ENCODE peak calls at places on chromosome 21, in ten cellular contexts. H is Peyer's patch, Z is HCT116, I is heart left ventricle, G is H54, X is transverse colon, D is NB4, O is lower leg skin, N is stomach, C is adrenal gland. T is an unnamed sample.

GRCh38 chr21:16891821-16892220 is 621.0 kb upstream of the CXADR start:
- DNase-seq in H (no peak), Z (no peak), I (no peak), G (no peak), X (no peak), D (no peak), O (no peak), N (no peak), C (no peak), T (no peak)

GRCh38 chr21:38875694-38876492 is 70.2 kb downstream of the ETS2 start:
- DNase-seq in H (no peak), Z (no peak), I (no peak), G (no peak), X (no peak), D (peak; percentile 47), O (no peak), N (no peak), C (no peak), T (no peak)

GRCh38 chr21:43890042-43890441 is 25.0 kb downstream of the AGPAT3 start:
- DNase-seq in H (no peak), Z (no peak), I (peak; percentile 30), G (no peak), X (no peak), D (no peak), O (no peak), N (no peak), C (peak; percentile 49), T (no peak)

GRCh38 chr21:33443174-33443573 is 36.6 kb downstream of the TMEM50B start:
- DNase-seq in H (no peak), Z (no peak), I (no peak), G (no peak), X (no peak), D (no peak), O (peak; percentile 71), N (no peak), C (no peak), T (no peak)

GRCh38 chr21:32316363-32317215 is 17.9 kb downstream of the MRAP start:
- DNase-seq in H (no peak), Z (no peak), I (no peak), G (no peak), X (no peak), D (no peak), O (peak; percentile 75), N (no peak), C (peak; percentile 46), T (no peak)

GRCh38 chr21:26881504-26882228 is 36.5 kb upstream of the ADAMTS1 start:
- DNase-seq in H (no peak), Z (no peak), I (no peak), G (no peak), X (no peak), D (peak; percentile 26), O (no peak), N (no peak), C (no peak), T (no peak)

GRCh38 chr21:25283720-25284119 is 323.6 kb downstream of the MRPL39 start:
- DNase-seq in H (no peak), Z (no peak), I (no peak), G (peak; percentile 8), X (no peak), D (peak; percentile 30), O (no peak), N (no peak), C (no peak), T (no peak)

GRCh38 chr21:22900511-22900910 is 1902.3 kb downstream of the NCAM2 start:
- DNase-seq in H (no peak), Z (no peak), I (no peak), G (no peak), X (no peak), D (no peak), O (no peak), N (no peak), C (no peak), T (no peak)

GRCh38 chr21:33025106-33025470 is 647 bp upstream of the OLIG2 start:
- DNase-seq in H (no peak), Z (no peak), I (no peak), G (no peak), X (no peak), D (peak; percentile 86), O (peak; percentile 49), N (no peak), C (no peak), T (peak; percentile 52)

GRCh38 chr21:17492415-17493168 is 20.3 kb upstream of the CXADR start:
- DNase-seq in H (no peak), Z (no peak), I (no peak), G (no peak), X (no peak), D (no peak), O (no peak), N (no peak), C (no peak), T (no peak)

GRCh38 chr21:33019516-33019884 is 6.2 kb upstream of the OLIG2 start:
- DNase-seq in H (no peak), Z (no peak), I (no peak), G (no peak), X (no peak), D (no peak), O (peak; percentile 61), N (no peak), C (peak; percentile 15), T (no peak)

GRCh38 chr21:44298301-44298700 is 1.6 kb upstream of the PFKL start:
- DNase-seq in H (no peak), Z (no peak), I (no peak), G (no peak), X (no peak), D (no peak), O (no peak), N (no peak), C (no peak), T (no peak)

GRCh38 chr21:35838350-35838749 is 222.0 kb downstream of the SETD4 start:
- DNase-seq in H (no peak), Z (no peak), I (no peak), G (no peak), X (no peak), D (no peak), O (no peak), N (no peak), C (no peak), T (no peak)

GRCh38 chr21:35838987-35839763 is 221.2 kb downstream of the SETD4 start:
- DNase-seq in H (no peak), Z (no peak), I (no peak), G (no peak), X (no peak), D (no peak), O (no peak), N (no peak), C (no peak), T (no peak)

GRCh38 chr21:35843911-35844667 is 216.2 kb downstream of the SETD4 start:
- DNase-seq in H (no peak), Z (no peak), I (no peak), G (no peak), X (no peak), D (no peak), O (peak; percentile 87), N (no peak), C (no peak), T (no peak)

GRCh38 chr21:35840949-35841348 is 219.4 kb downstream of the SETD4 start:
- DNase-seq in H (no peak), Z (no peak), I (no peak), G (no peak), X (no peak), D (no peak), O (no peak), N (no peak), C (no peak), T (no peak)

DNA sequence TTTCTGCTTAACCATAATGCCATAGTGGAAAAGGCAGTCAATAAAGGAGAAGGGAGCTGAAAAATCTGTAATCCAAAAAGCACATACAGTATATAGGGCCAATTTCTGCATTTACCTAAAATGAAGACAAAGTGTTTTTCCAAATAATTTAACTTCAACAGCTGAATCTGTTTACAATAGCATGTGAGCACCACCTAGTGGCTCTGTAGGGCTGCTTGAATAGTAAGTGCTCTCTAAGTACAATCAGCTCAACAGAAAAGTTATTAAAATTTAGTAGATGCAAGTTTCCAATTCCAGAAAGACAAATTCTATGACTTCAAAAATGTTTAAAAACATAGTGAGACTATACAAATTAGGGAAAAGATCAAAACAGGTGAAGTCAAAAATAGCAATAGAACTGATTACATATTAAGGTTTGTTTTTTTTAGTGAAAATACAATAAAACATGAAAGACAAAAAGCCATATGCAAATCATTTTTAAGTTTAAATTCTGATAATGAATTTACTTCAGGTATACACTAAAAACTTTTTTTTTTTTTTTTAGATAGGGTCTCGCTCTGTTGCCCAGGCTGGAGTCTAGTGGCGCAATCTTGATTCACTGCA is 220.0 kb downstream of the SETD4 start:
- DNase-seq in H (peak; percentile 84), Z (peak; percentile 72), I (no peak), G (peak; percentile 47), X (peak; percentile 52), D (peak; percentile 83), O (no peak), N (peak; percentile 67), C (peak; percentile 85), T (peak; percentile 75)
- TF ChIP-seq POLR2A in H (no peak), Z (no peak), I (no peak), G (no peak), X (no peak), D (no peak), O (no peak), N (no peak), C (no peak), T (no peak)

DNA sequence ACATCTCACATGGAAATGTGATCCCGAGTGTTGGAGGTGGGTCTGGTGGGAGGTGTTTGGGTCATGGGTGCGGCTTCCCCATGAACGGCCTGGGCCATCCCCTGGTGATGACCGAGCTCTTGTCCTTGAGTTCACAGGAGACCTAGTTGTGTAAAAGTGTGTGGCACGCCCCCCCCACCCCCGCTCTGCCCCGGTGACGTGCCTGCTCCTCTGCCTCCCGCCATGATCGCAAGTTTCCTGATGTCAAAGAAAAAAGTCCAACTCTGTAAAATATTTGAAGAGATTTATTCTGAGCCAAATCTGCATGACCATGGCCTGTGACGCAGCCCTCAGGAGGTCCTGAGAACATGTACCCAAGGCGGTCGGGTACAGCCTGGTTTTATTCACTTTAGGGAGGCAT is 125.1 kb upstream of the COL6A1 start:
- DNase-seq in H (no peak), Z (no peak), I (no peak), G (no peak), X (no peak), D (no peak), O (peak; percentile 67), N (peak; percentile 20), C (peak; percentile 39), T (no peak)
- TF ChIP-seq POLR2A in H (no peak), Z (no peak), I (no peak), G (no peak), X (no peak), D (no peak), O (no peak), N (no peak), C (no peak), T (no peak)

GRCh38 chr21:18617291-18617690 is 213.7 kb upstream of the TMPRSS15 start:
- DNase-seq in H (no peak), Z (no peak), I (no peak), G (no peak), X (no peak), D (no peak), O (no peak), N (no peak), C (no peak), T (no peak)
- TF ChIP-seq POLR2A in H (no peak), Z (no peak), I (no peak), G (no peak), X (no peak), D (no peak), O (no peak), N (no peak), C (no peak), T (no peak)

GRCh38 chr21:8988696-8989095 is 1532.7 kb upstream of the TPTE start:
- DNase-seq in H (no peak), Z (no peak), I (no peak), G (no peak), X (no peak), D (no peak), O (no peak), N (no peak), C (no peak), T (no peak)
- TF ChIP-seq POLR2A in H (no peak), Z (no peak), I (no peak), G (no peak), X (no peak), D (no peak), O (no peak), N (no peak), C (no peak), T (no peak)